ENCODE peak calls at places on chromosomes 5 and 9, in eight cellular contexts. C is left ventricle myocardium inferior; O is astrocyte of the cerebellum; W is posterior vena cava; L is CD4-positive, alpha-beta memory T cell; P is gastrocnemius medialis; X is H4; I is AG09319. K is an unnamed sample.

GRCh38 chr9:5838884-5839571 is 6.1 kb upstream of the ERMP1 start:
- DNase-seq in C (no peak), O (no peak), W (no peak), L (no peak), P (peak; percentile 61), X (peak; percentile 21), I (no peak), K (peak; percentile 68)

GRCh38 chr5:139611703-139612584 is 36.2 kb upstream of the CXXC5 start:
- DNase-seq in C (no peak), O (no peak), W (no peak), L (no peak), P (no peak), X (no peak), I (no peak), K (no peak)

GRCh38 chr9:116230233-116230632 is 76.6 kb downstream of the PAPPA start:
- DNase-seq in C (no peak), O (no peak), W (no peak), L (no peak), P (no peak), X (no peak), I (no peak), K (no peak)

GRCh38 chr9:90502134-90502533 is 140.5 kb downstream of the DIRAS2 start:
- DNase-seq in C (no peak), O (no peak), W (no peak), L (no peak), P (no peak), X (no peak), I (no peak), K (no peak)

GRCh38 chr5:135236187-135236835 is 162.7 kb downstream of the MACROH2A1 start:
- DNase-seq in C (no peak), O (no peak), W (peak; percentile 24), L (no peak), P (no peak), X (no peak), I (no peak), K (no peak)

GRCh38 chr5:3268760-3269330 is 326.8 kb upstream of the IRX1 start:
- DNase-seq in C (no peak), O (no peak), W (no peak), L (no peak), P (no peak), X (no peak), I (no peak), K (no peak)

GRCh38 chr9:136488247-136489214 is 5.7 kb upstream of the SEC16A start:
- DNase-seq in C (peak; percentile 67), O (no peak), W (no peak), L (peak; percentile 62), P (peak; percentile 67), X (peak; percentile 35), I (no peak), K (peak; percentile 87)

GRCh38 chr5:139391570-139392323 is 2.0 kb upstream of the MZB1 start:
- DNase-seq in C (no peak), O (no peak), W (peak; percentile 78), L (no peak), P (no peak), X (no peak), I (no peak), K (peak; percentile 76)

GRCh38 chr9:135948873-135949665 is 12.1 kb downstream of the UBAC1 start:
- DNase-seq in C (no peak), O (no peak), W (no peak), L (no peak), P (no peak), X (no peak), I (no peak), K (no peak)

GRCh38 chr5:172666251-172666650 is 25.2 kb downstream of the NEURL1B start:
- DNase-seq in C (no peak), O (no peak), W (no peak), L (no peak), P (no peak), X (no peak), I (no peak), K (peak; percentile 25)

GRCh38 chr5:95817430-95817829 is 5.1 kb downstream of the GLRX start:
- DNase-seq in C (no peak), O (no peak), W (peak; percentile 71), L (peak; percentile 77), P (no peak), X (no peak), I (no peak), K (peak; percentile 65)

GRCh38 chr5:16726538-16726946 is 109.7 kb upstream of the RETREG1 start:
- DNase-seq in C (no peak), O (no peak), W (no peak), L (no peak), P (no peak), X (peak; percentile 37), I (no peak), K (no peak)

GRCh38 chr5:124232517-124232916 is 513.9 kb downstream of the ZNF608 start:
- DNase-seq in C (no peak), O (no peak), W (no peak), L (no peak), P (no peak), X (no peak), I (no peak), K (no peak)

GRCh38 chr9:18499987-18500386 is 26.0 kb downstream of the ADAMTSL1 start:
- DNase-seq in C (no peak), O (no peak), W (no peak), L (no peak), P (no peak), X (no peak), I (no peak), K (no peak)